ENCODE peak calls at places on chromosomes 1 and 21, in eight cellular contexts. K is esophagus squamous epithelium, C is cardiac fibroblast, H is BJ, F is tibial artery, E is right cardiac atrium, I is dorsolateral prefrontal cortex, S is upper lobe of right lung. P is an unnamed sample.

GRCh38 chr1:225733254-225733653 is 44.4 kb upstream of the SRP9 start:
- DNase-seq in K (no peak), C (peak; percentile 26), F (no peak), H (no peak), E (no peak), S (no peak), I (no peak), P (no peak)

GRCh38 chr1:235012436-235013210 is 116.0 kb downstream of the TOMM20 start:
- DNase-seq in H (no peak), S (no peak), K (no peak), F (no peak), E (no peak), I (no peak), C (no peak), P (no peak)

GRCh38 chr21:35528109-35529042 is 479.3 kb upstream of the RUNX1 start:
- DNase-seq in I (no peak), K (no peak), E (peak; percentile 13), H (no peak), S (peak; percentile 62), C (peak; percentile 17), F (no peak), P (no peak)

GRCh38 chr21:17660449-17660848 is 47.7 kb upstream of the BTG3 start:
- DNase-seq in S (no peak), K (no peak), F (no peak), C (no peak), H (peak; percentile 65), I (no peak), E (no peak), P (no peak)

GRCh38 chr1:155485945-155486344 is 76.7 kb downstream of the ASH1L start:
- DNase-seq in I (no peak), K (no peak), C (no peak), E (no peak), F (no peak), S (no peak), H (no peak), P (no peak)

GRCh38 chr1:108009603-108010195 is 44.7 kb upstream of the VAV3 start:
- DNase-seq in S (no peak), H (no peak), I (no peak), K (no peak), C (peak; percentile 18), F (no peak), E (no peak), P (no peak)

GRCh38 chr1:41811978-41812852 is 106.5 kb downstream of the HIVEP3 start:
- DNase-seq in H (peak; percentile 76), F (no peak), E (peak; percentile 75), I (peak; percentile 46), C (peak; percentile 94), S (no peak), K (no peak), P (no peak)

GRCh38 chr1:229509576-229509975 is 1.4 kb upstream of the NUP133 start:
- DNase-seq in K (no peak), E (no peak), C (no peak), I (no peak), S (no peak), H (no peak), F (no peak), P (no peak)

GRCh38 chr1:23168079-23168461 is 586 bp downstream of the LUZP1 start:
- DNase-seq in S (peak; percentile 73), C (no peak), I (no peak), H (no peak), E (peak; percentile 43), K (no peak), F (no peak), P (no peak)

GRCh38 chr1:23530750-23531651 is at the start of gene E2F2:
- DNase-seq in K (peak; percentile 45), C (peak; percentile 91), S (peak; percentile 90), F (peak; percentile 86), I (peak; percentile 73), E (peak; percentile 87), H (no peak), P (no peak)

GRCh38 chr1:65319754-65320153 is 10.4 kb downstream of the DNAJC6 start:
- DNase-seq in I (no peak), H (no peak), K (no peak), E (no peak), F (no peak), S (no peak), C (no peak), P (no peak)

GRCh38 chr1:204190212-204191211 is 5.8 kb downstream of the KISS1 start:
- DNase-seq in S (no peak), I (no peak), F (no peak), E (peak; percentile 28), H (peak; percentile 13), K (no peak), C (peak; percentile 62), P (no peak)

GRCh38 chr1:155062702-155063411 is 683 bp upstream of the EFNA4 start:
- DNase-seq in F (no peak), H (no peak), S (peak; percentile 83), I (peak; percentile 46), K (no peak), E (peak; percentile 60), C (peak; percentile 50), P (peak; percentile 82)

GRCh38 chr1:41918450-41919043 is at the start of gene HIVEP3:
- DNase-seq in E (no peak), F (no peak), S (no peak), K (no peak), H (no peak), C (peak; percentile 38), I (peak; percentile 47), P (no peak)

GRCh38 chr1:92951141-92951582 is 10.1 kb downstream of the DIPK1A start:
- DNase-seq in S (no peak), F (no peak), E (no peak), I (no peak), C (peak; percentile 61), K (no peak), H (peak; percentile 51), P (no peak)

GRCh38 chr1:59354754-59355337 is 58.0 kb downstream of the FGGY start:
- DNase-seq in K (no peak), C (no peak), E (no peak), I (no peak), F (no peak), S (no peak), H (no peak), P (no peak)

GRCh38 chr1:242129103-242129502 is 130.2 kb upstream of the MAP1LC3C start:
- DNase-seq in K (no peak), E (no peak), C (no peak), S (no peak), I (no peak), F (no peak), H (no peak), P (no peak)

DNA sequence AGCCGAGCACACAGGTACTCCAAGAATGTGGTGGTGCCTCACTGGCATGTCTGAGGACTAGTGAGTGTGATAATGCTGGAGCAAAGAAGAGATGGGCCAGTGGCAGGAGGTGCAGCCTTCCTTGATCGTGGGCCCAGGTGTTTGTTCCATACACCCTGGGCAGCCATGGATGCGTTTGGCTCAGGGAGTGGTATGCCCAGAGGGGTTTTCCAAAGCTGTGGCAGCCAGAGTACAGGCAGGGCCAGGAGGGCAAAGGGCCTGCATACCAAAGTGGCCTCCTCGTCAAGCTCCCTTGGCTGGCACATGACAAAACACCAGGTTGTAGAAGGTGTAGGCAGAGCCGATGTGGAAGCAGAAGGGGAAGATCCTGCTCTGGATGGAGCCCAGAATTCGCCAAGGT is 19.0 kb downstream of the PARS2 start:
- DNase-seq in K (no peak), C (no peak), I (no peak), H (no peak), S (no peak), F (no peak), E (no peak), P (peak; percentile 55)
- H3K4me3 ChIP-seq in K (no peak overlapping the region), C (no peak overlapping the region), I (no peak overlapping the region), H (no peak overlapping the region), S (no peak overlapping the region), F (no peak overlapping the region), E (no peak overlapping the region), P (no peak overlapping the region)

DNA sequence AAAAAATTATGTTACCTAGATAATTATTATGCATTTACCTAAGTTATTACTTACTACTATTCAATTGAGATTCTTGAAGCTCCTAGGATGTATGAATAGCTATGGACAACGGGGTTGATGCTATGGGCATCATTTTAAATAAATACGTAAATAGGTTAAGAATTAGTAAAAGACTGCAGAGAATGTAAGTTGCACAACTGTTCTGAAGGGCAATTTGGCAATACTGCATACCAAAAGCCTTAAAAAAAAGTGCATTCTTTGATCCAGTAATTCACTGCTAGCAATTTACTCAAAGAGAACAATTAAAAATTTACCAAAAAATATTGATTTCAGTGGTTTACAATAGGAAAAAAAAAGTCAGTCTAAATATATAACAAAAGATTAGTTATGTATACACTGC is 3.5 kb downstream of the ARPC5 start:
- DNase-seq in K (no peak), F (no peak), E (no peak), H (no peak), I (no peak), C (peak; percentile 86), S (no peak), P (no peak)
- H3K4me3 ChIP-seq in K (peak overlapping the region; percentile 84), F (peak overlapping the region; percentile 98), E (peak overlapping the region; percentile 77), H (peak overlapping the region; percentile 98), I (peak overlapping the region; percentile 90), C (no peak overlapping the region), S (peak overlapping the region; percentile 88), P (peak overlapping the region; percentile 97)

GRCh38 chr1:6420594-6421042 is 899 bp upstream of the HES2 start:
- DNase-seq in E (no peak), C (no peak), F (no peak), H (no peak), S (no peak), K (no peak), I (no peak), P (no peak)

GRCh38 chr1:6419803-6420593 is at the start of gene HES2:
- DNase-seq in S (no peak), F (no peak), H (no peak), I (no peak), K (no peak), C (no peak), E (peak; percentile 44), P (no peak)

GRCh38 chr1:6419397-6419802 is 319 bp downstream of the HES2 start:
- DNase-seq in E (no peak), F (no peak), S (no peak), K (no peak), C (no peak), I (no peak), H (no peak), P (no peak)

GRCh38 chr1:6417961-6418667 is 1.6 kb downstream of the HES2 start:
- DNase-seq in E (no peak), C (no peak), S (no peak), F (no peak), K (no peak), I (no peak), H (no peak), P (no peak)

GRCh38 chr1:6418668-6419396 is 887 bp downstream of the HES2 start:
- DNase-seq in F (no peak), E (no peak), I (no peak), K (no peak), H (no peak), C (no peak), S (no peak), P (no peak)
- H3K4me3 ChIP-seq in F (no peak overlapping the region), E (peak overlapping the region; percentile 46), I (no peak overlapping the region), K (peak overlapping the region; percentile 68), H (no peak overlapping the region), C (no peak overlapping the region), S (peak overlapping the region; percentile 40), P (peak overlapping the region; percentile 46)

DNA sequence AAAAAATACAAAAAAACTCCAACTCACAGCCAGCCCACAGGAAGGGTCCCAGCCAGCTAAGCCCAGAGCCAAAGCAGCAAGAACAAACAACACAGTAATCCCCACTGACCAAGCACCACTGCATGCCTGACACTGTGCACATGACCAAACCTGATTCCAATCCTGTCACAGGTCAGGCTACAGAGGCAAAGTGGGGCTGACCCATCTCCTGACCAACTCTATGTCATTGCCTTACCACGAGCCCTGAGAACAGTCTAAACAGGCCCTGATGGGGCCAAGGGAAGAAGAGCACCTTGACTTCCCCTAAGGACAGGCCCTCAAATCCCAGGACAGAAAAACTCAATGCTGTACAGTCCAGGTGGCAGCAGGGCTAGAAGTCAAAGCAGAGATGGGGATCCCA is 2.4 kb downstream of the LSS start:
- DNase-seq in K (no peak), F (peak; percentile 56), S (peak; percentile 10), H (no peak), C (peak; percentile 19), I (no peak), E (no peak), P (no peak)
- H3K4me3 ChIP-seq in K (no peak overlapping the region), F (peak overlapping the region; percentile 99), S (peak overlapping the region; percentile 93), H (no peak overlapping the region), C (peak overlapping the region; percentile 25), I (no peak overlapping the region), E (peak overlapping the region; percentile 16), P (no peak overlapping the region)